ENCODE peak calls at places on chromosomes 7 and 10, in eight cellular contexts. M is tibial artery, P is K562, R is astrocyte of the spinal cord, J is transverse colon, C is coronary artery, O is PC-3, H is GM23338. K is an unnamed sample.

GRCh38 chr10:624605-625334 is 64.7 kb downstream of the DIP2C start:
- DNase-seq in M (peak), P (peak), R (peak), J (peak), C (no peak), O (no peak), H (peak), K (peak)

GRCh38 chr7:6398943-6399342 is 48.8 kb downstream of the DAGLB start:
- DNase-seq in M (no peak), P (no peak), R (no peak), J (no peak), C (no peak), O (no peak), H (peak), K (no peak)

GRCh38 chr7:3164363-3164762 is 120.7 kb upstream of the CARD11 start:
- DNase-seq in M (no peak), P (no peak), R (no peak), J (no peak), C (no peak), O (no peak), H (no peak), K (no peak)

GRCh38 chr7:137325927-137326326 is 17.6 kb downstream of the PTN start:
- DNase-seq in M (no peak), P (no peak), R (no peak), J (no peak), C (no peak), O (no peak), H (no peak), K (no peak)

GRCh38 chr10:74379474-74379873 is 228.5 kb downstream of the ADK start:
- DNase-seq in M (no peak), P (no peak), R (no peak), J (no peak), C (no peak), O (no peak), H (no peak), K (no peak)

GRCh38 chr7:35623381-35623780 is 71.6 kb downstream of the HERPUD2 start:
- DNase-seq in M (no peak), P (no peak), R (no peak), J (no peak), C (no peak), O (peak), H (no peak), K (no peak)

GRCh38 chr7:79495544-79496272 is 42.2 kb upstream of the MAGI2 start:
- DNase-seq in M (no peak), P (no peak), R (peak), J (no peak), C (no peak), O (peak), H (no peak), K (no peak)

GRCh38 chr10:110226555-110226925 is 19.1 kb downstream of the MXI1 start:
- DNase-seq in M (peak), P (peak), R (peak), J (peak), C (no peak), O (peak), H (peak), K (peak)

GRCh38 chr10:118871244-118871865 is 116.6 kb upstream of the CACUL1 start:
- DNase-seq in M (no peak), P (no peak), R (no peak), J (no peak), C (no peak), O (no peak), H (no peak), K (no peak)

GRCh38 chr10:30022590-30022989 is 36.8 kb downstream of the JCAD start:
- DNase-seq in M (no peak), P (no peak), R (no peak), J (no peak), C (no peak), O (no peak), H (no peak), K (no peak)
- TF ChIP-seq CTCF in M (no peak), P (peak), R (no peak), J (no peak), C (no peak), O (peak), H (no peak), K (no peak)

GRCh38 chr10:15201589-15202300 is 33.3 kb upstream of the NMT2 start:
- DNase-seq in M (no peak), P (no peak), R (peak), J (no peak), C (no peak), O (peak), H (no peak), K (no peak)

GRCh38 chr10:15200626-15201025 is 32.1 kb upstream of the NMT2 start:
- DNase-seq in M (no peak), P (no peak), R (peak), J (no peak), C (no peak), O (peak), H (peak), K (no peak)

GRCh38 chr10:15197911-15198310 is 29.4 kb upstream of the NMT2 start:
- DNase-seq in M (no peak), P (no peak), R (no peak), J (no peak), C (no peak), O (no peak), H (no peak), K (no peak)

GRCh38 chr10:15197276-15197675 is 28.8 kb upstream of the NMT2 start:
- DNase-seq in M (no peak), P (no peak), R (peak), J (no peak), C (no peak), O (peak), H (no peak), K (no peak)

GRCh38 chr10:15196335-15196834 is 27.9 kb upstream of the NMT2 start:
- DNase-seq in M (no peak), P (no peak), R (no peak), J (no peak), C (no peak), O (no peak), H (no peak), K (no peak)
- H3K4me3 ChIP-seq in M (peak), P (peak), R (no peak), J (no peak), C (peak), O (no peak), H (peak), K (no peak)

GRCh38 chr7:43537765-43538403 is 45.0 kb upstream of the STK17A start:
- DNase-seq in M (no peak), P (no peak), R (peak), J (no peak), C (no peak), O (no peak), H (no peak), K (no peak)
- TF ChIP-seq CTCF in M (no peak), P (no peak), R (no peak), J (no peak), C (no peak), O (no peak), H (no peak), K (no peak)

DNA sequence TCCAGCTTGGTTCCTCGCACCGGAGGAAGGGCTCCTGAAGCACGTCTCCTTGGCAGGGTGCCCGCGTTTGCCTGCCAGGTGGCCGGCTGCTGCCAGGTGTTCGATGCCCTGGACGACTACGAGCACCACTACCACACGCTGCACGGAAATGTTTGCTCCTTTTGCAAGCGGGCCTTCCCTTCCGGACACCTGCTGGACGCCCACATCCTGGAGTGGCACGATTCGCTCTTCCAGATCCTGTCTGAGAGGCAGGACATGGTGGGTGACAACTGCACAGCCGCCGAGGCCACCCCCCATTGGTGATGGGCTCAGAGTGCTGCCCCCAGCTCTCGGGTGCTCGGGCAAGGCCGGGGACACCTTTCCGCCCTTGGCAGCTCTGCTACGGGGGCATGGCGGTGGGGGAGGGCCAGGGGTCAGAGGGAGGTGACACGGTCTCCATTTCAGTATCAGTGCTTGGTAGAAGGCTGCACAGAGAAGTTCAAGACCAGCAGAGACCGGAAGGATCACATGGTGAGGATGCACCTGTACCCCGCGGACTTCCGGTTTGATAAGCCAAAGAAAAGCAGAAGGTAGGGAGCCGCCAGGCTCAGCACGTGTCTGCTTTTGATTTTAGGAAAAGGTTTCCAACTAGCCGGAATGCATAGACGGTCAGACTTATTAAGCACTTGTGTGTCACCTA is 1.1 kb downstream of the ZNF511 start:
- DNase-seq in M (no peak), P (no peak), R (no peak), J (peak), C (no peak), O (peak), H (no peak), K (peak)
- H3K4me3 ChIP-seq in M (no peak), P (no peak), R (no peak), J (peak), C (peak), O (peak), H (peak), K (no peak)

K was measured in mucosa of descending colon.